ENCODE peak calls at places on chromosomes 12 and 14, in five cellular contexts. One of them, this sample, is unnamed.

GRCh38 chr12:17459214-17459613 is 630.8 kb downstream of the RERGL start:
- DNase-seq in cardiac muscle cell: no peak
- DNase-seq in tibial artery: no peak
- DNase-seq in lung: no peak
- DNase-seq in progenitor cell of endocrine pancreas: no peak
- DNase-seq in this sample: peak

GRCh38 chr12:77591959-77592358 is 238.7 kb upstream of the NAV3 start:
- DNase-seq in cardiac muscle cell: peak
- DNase-seq in lung: no peak
- DNase-seq in tibial artery: no peak
- DNase-seq in progenitor cell of endocrine pancreas: no peak
- DNase-seq in this sample: no peak

GRCh38 chr12:23628836-23629235 is 320.6 kb downstream of the SOX5 start:
- DNase-seq in lung: no peak
- DNase-seq in progenitor cell of endocrine pancreas: no peak
- DNase-seq in cardiac muscle cell: no peak
- DNase-seq in tibial artery: no peak
- DNase-seq in this sample: no peak

GRCh38 chr12:65537978-65538377 is 259.5 kb downstream of the MSRB3 start:
- DNase-seq in lung: no peak
- DNase-seq in tibial artery: no peak
- DNase-seq in progenitor cell of endocrine pancreas: no peak
- DNase-seq in cardiac muscle cell: no peak
- DNase-seq in this sample: peak

GRCh38 chr12:49975370-49975761 is 2.6 kb downstream of the AQP6 start:
- DNase-seq in tibial artery: no peak
- DNase-seq in lung: no peak
- DNase-seq in cardiac muscle cell: peak
- DNase-seq in progenitor cell of endocrine pancreas: no peak
- DNase-seq in this sample: no peak

GRCh38 chr14:99750746-99751450 is 42.3 kb upstream of the EML1 start:
- DNase-seq in lung: no peak
- DNase-seq in progenitor cell of endocrine pancreas: no peak
- DNase-seq in tibial artery: no peak
- DNase-seq in cardiac muscle cell: no peak
- DNase-seq in this sample: no peak

GRCh38 chr14:100584056-100585031 is 2.9 kb downstream of the BEGAIN start:
- DNase-seq in cardiac muscle cell: no peak
- DNase-seq in lung: no peak
- DNase-seq in tibial artery: no peak
- DNase-seq in progenitor cell of endocrine pancreas: no peak
- DNase-seq in this sample: no peak

GRCh38 chr12:46071769-46072624 is 81.6 kb upstream of the SCAF11 start:
- DNase-seq in tibial artery: peak
- DNase-seq in lung: peak
- DNase-seq in progenitor cell of endocrine pancreas: peak
- DNase-seq in cardiac muscle cell: peak
- DNase-seq in this sample: peak

GRCh38 chr14:55715889-55716288 is 135.9 kb downstream of the KTN1 start:
- DNase-seq in tibial artery: peak
- DNase-seq in progenitor cell of endocrine pancreas: no peak
- DNase-seq in lung: no peak
- DNase-seq in cardiac muscle cell: no peak
- DNase-seq in this sample: peak

GRCh38 chr12:29782285-29782820 is 1.4 kb downstream of the TMTC1 start:
- DNase-seq in cardiac muscle cell: peak
- DNase-seq in progenitor cell of endocrine pancreas: no peak
- DNase-seq in tibial artery: no peak
- DNase-seq in lung: no peak
- DNase-seq in this sample: peak

GRCh38 chr12:13032164-13032563 is 12.0 kb upstream of the FAM234B start:
- DNase-seq in lung: no peak
- DNase-seq in tibial artery: no peak
- DNase-seq in cardiac muscle cell: no peak
- DNase-seq in progenitor cell of endocrine pancreas: no peak
- DNase-seq in this sample: no peak

GRCh38 chr12:120817559-120818330 is 86.4 kb downstream of the SPPL3 start:
- DNase-seq in tibial artery: no peak
- DNase-seq in lung: no peak
- DNase-seq in progenitor cell of endocrine pancreas: no peak
- DNase-seq in cardiac muscle cell: no peak
- DNase-seq in this sample: no peak

GRCh38 chr14:60212503-60213371 is 36.3 kb upstream of the PPM1A start:
- DNase-seq in cardiac muscle cell: no peak
- DNase-seq in progenitor cell of endocrine pancreas: no peak
- DNase-seq in tibial artery: no peak
- DNase-seq in lung: no peak
- DNase-seq in this sample: no peak

GRCh38 chr12:60498656-60499055 is 902.8 kb downstream of the SLC16A7 start:
- DNase-seq in progenitor cell of endocrine pancreas: no peak
- DNase-seq in tibial artery: no peak
- DNase-seq in lung: no peak
- DNase-seq in cardiac muscle cell: no peak
- DNase-seq in this sample: no peak

GRCh38 chr12:60501124-60501729 is 905.4 kb downstream of the SLC16A7 start:
- DNase-seq in progenitor cell of endocrine pancreas: no peak
- DNase-seq in cardiac muscle cell: peak
- DNase-seq in tibial artery: no peak
- DNase-seq in lung: no peak
- DNase-seq in this sample: peak
- TF ChIP-seq CTCF in progenitor cell of endocrine pancreas: no peak
- TF ChIP-seq CTCF in cardiac muscle cell: no peak
- TF ChIP-seq CTCF in tibial artery: no peak
- TF ChIP-seq CTCF in lung: no peak
- TF ChIP-seq CTCF in this sample: no peak

GRCh38 chr12:91419809-91420208 is 237.2 kb upstream of the DCN start:
- DNase-seq in tibial artery: no peak
- DNase-seq in progenitor cell of endocrine pancreas: no peak
- DNase-seq in lung: no peak
- DNase-seq in cardiac muscle cell: no peak
- DNase-seq in this sample: no peak

GRCh38 chr12:91424506-91424905 is 241.9 kb upstream of the DCN start:
- DNase-seq in cardiac muscle cell: no peak
- DNase-seq in lung: no peak
- DNase-seq in tibial artery: no peak
- DNase-seq in progenitor cell of endocrine pancreas: no peak
- DNase-seq in this sample: no peak

GRCh38 chr12:91422107-91422506 is 239.5 kb upstream of the DCN start:
- DNase-seq in lung: no peak
- DNase-seq in tibial artery: no peak
- DNase-seq in progenitor cell of endocrine pancreas: no peak
- DNase-seq in cardiac muscle cell: no peak
- DNase-seq in this sample: no peak

GRCh38 chr12:91423336-91424050 is 240.9 kb upstream of the DCN start:
- DNase-seq in lung: no peak
- DNase-seq in cardiac muscle cell: no peak
- DNase-seq in progenitor cell of endocrine pancreas: no peak
- DNase-seq in tibial artery: no peak
- DNase-seq in this sample: no peak

DNA sequence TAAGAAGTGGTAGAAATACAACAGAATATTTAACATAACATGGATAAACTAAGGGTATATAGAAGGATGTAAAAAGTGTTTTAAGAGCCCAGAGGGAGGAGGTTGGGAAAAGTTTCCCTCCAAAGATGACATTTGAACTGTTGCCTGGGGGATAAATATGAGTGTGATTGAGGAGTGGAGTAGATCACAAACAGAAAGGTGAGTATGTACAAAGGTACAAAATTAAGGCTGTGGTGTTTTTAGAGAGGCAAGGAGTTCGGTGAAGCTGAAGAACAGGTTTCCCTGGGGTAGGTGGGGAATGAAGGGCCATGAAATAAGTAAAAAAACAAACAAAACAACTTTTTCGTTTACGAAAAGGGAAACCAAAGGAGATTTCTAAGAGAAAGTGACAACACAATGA is 240.2 kb upstream of the DCN start:
- DNase-seq in lung: no peak
- DNase-seq in cardiac muscle cell: no peak
- DNase-seq in progenitor cell of endocrine pancreas: no peak
- DNase-seq in tibial artery: no peak
- DNase-seq in this sample: no peak
- TF ChIP-seq CTCF in lung: no peak
- TF ChIP-seq CTCF in cardiac muscle cell: no peak
- TF ChIP-seq CTCF in progenitor cell of endocrine pancreas: no peak
- TF ChIP-seq CTCF in tibial artery: no peak
- TF ChIP-seq CTCF in this sample: no peak

GRCh38 chr14:95263527-95264231 is 56.0 kb downstream of the CLMN start:
- DNase-seq in cardiac muscle cell: no peak
- DNase-seq in tibial artery: no peak
- DNase-seq in lung: no peak
- DNase-seq in progenitor cell of endocrine pancreas: no peak
- DNase-seq in this sample: no peak
- TF ChIP-seq CTCF in cardiac muscle cell: no peak
- TF ChIP-seq CTCF in tibial artery: no peak
- TF ChIP-seq CTCF in lung: no peak
- TF ChIP-seq CTCF in progenitor cell of endocrine pancreas: no peak
- TF ChIP-seq CTCF in this sample: no peak

DNA sequence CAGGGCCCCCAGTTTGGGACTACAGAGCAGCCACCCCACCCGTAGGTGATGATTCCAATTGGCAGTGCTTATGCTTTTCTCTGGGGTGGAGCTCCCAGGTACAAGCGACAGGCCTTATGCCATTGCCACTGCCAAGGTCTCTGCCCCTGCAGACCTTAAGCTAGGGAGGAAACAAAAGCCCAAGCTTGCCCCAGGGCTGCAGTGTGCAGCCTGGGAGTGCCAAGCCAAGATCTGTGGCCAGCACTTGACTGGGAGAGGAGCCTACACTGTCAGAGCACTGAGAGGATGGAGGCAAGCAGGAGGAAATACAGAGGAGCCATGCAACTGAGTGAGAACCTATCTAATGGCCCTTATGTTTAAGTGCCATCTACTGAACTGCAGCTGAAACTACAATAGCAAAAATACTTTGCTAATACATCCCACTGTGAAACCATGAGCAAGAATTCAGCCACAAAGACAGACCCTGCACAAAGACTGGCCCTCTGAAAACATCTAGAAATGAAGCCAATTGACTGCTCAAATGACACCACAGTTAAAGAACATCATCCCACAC is 17.7 kb upstream of the ASCL1 start:
- DNase-seq in cardiac muscle cell: no peak
- DNase-seq in lung: no peak
- DNase-seq in tibial artery: no peak
- DNase-seq in progenitor cell of endocrine pancreas: no peak
- DNase-seq in this sample: no peak
- TF ChIP-seq CTCF in cardiac muscle cell: no peak
- TF ChIP-seq CTCF in lung: no peak
- TF ChIP-seq CTCF in tibial artery: no peak
- TF ChIP-seq CTCF in progenitor cell of endocrine pancreas: peak
- TF ChIP-seq CTCF in this sample: no peak

GRCh38 chr14:66010695-66011094 is 475.5 kb upstream of the CCDC196 start:
- DNase-seq in tibial artery: no peak
- DNase-seq in lung: no peak
- DNase-seq in progenitor cell of endocrine pancreas: no peak
- DNase-seq in cardiac muscle cell: no peak
- DNase-seq in this sample: no peak
- TF ChIP-seq CTCF in tibial artery: no peak
- TF ChIP-seq CTCF in lung: no peak
- TF ChIP-seq CTCF in progenitor cell of endocrine pancreas: no peak
- TF ChIP-seq CTCF in cardiac muscle cell: no peak
- TF ChIP-seq CTCF in this sample: no peak

DNA sequence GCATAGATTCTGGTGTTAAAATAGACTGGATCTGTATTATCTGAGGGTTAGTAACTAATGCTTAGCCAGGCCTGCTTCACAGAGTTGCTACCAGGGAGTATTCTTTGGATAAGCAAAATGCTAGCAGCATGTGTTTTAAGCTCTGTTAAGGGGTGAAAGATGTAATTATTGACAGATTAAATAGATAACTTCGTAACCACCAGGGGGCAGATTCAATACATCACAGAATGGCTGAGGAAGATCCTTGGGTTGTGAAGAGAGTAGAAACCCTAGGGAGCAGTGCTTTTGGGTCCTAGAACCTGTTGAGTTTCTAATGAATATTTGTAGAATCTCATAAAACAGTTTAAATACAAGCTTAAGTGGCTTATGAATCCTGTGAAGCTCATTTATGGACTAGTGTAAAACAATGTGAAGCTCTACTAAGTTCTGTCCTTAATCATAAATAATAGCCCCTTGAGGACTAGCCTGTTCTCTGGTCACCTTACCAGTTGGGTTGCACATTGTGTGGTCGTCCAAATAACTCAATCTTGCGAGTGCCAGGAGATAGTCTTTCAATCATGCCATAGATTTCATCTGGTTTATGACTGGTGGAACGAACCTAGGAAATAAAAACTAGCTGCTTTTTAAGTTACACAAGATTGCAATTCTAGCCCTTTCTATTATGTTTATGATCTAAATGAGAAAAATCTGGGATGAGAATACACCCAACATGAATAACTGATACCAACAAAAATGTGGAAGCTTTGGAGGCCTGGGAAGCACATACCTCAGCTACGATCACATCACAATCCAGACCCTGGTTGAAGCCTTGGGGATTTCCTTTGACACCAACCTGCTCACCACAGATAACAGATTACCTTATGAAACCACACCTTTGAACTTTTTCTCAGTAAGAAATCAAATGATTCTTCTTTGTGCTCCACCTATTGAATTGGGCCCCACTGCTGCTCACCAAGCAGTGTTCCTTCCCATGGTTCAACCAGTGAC is 12.3 kb downstream of the METTL3 start:
- DNase-seq in tibial artery: no peak
- DNase-seq in cardiac muscle cell: peak
- DNase-seq in lung: no peak
- DNase-seq in progenitor cell of endocrine pancreas: no peak
- DNase-seq in this sample: peak
- TF ChIP-seq CTCF in tibial artery: peak
- TF ChIP-seq CTCF in cardiac muscle cell: peak
- TF ChIP-seq CTCF in lung: no peak
- TF ChIP-seq CTCF in progenitor cell of endocrine pancreas: peak
- TF ChIP-seq CTCF in this sample: peak

GRCh38 chr14:77131871-77132486 is 9.6 kb downstream of the ZDHHC22 start:
- DNase-seq in cardiac muscle cell: no peak
- DNase-seq in lung: no peak
- DNase-seq in progenitor cell of endocrine pancreas: no peak
- DNase-seq in tibial artery: no peak
- DNase-seq in this sample: no peak
- TF ChIP-seq CTCF in cardiac muscle cell: no peak
- TF ChIP-seq CTCF in lung: no peak
- TF ChIP-seq CTCF in progenitor cell of endocrine pancreas: no peak
- TF ChIP-seq CTCF in tibial artery: no peak
- TF ChIP-seq CTCF in this sample: peak

This sample was measured in epithelial cell of esophagus.